ENCODE peak calls at places on chromosomes 6 and 20, in four cellular contexts. One of them, this sample, is unnamed.

GRCh38 chr6:7172605-7173185 is 64.9 kb downstream of the RREB1 start:
- DNase-seq in astrocyte of the cerebellum: peak; percentile 23
- DNase-seq in fibroblast of mammary gland: peak; percentile 82
- DNase-seq in stromal cell of bone marrow: peak; percentile 82
- DNase-seq in this sample: no peak

GRCh38 chr6:159052720-159053119 is 7.9 kb upstream of the TAGAP start:
- DNase-seq in astrocyte of the cerebellum: no peak
- DNase-seq in fibroblast of mammary gland: no peak
- DNase-seq in stromal cell of bone marrow: no peak
- DNase-seq in this sample: no peak

GRCh38 chr20:64057628-64058498 is 5.1 kb upstream of the TCEA2 start:
- DNase-seq in astrocyte of the cerebellum: no peak
- DNase-seq in fibroblast of mammary gland: peak; percentile 48
- DNase-seq in stromal cell of bone marrow: no peak
- DNase-seq in this sample: no peak

GRCh38 chr6:130320908-130321307 is 44.9 kb upstream of the TMEM200A start:
- DNase-seq in astrocyte of the cerebellum: no peak
- DNase-seq in fibroblast of mammary gland: peak; percentile 6
- DNase-seq in stromal cell of bone marrow: no peak
- DNase-seq in this sample: no peak

GRCh38 chr6:159252955-159253508 is 83.8 kb downstream of the FNDC1 start:
- DNase-seq in astrocyte of the cerebellum: peak; percentile 83
- DNase-seq in fibroblast of mammary gland: peak; percentile 60
- DNase-seq in stromal cell of bone marrow: peak; percentile 41
- DNase-seq in this sample: peak; percentile 13

GRCh38 chr20:1860446-1860845 is 34.8 kb upstream of the SIRPA start:
- DNase-seq in astrocyte of the cerebellum: no peak
- DNase-seq in fibroblast of mammary gland: peak; percentile 63
- DNase-seq in stromal cell of bone marrow: peak; percentile 19
- DNase-seq in this sample: no peak

GRCh38 chr6:163455553-163455952 is 41.0 kb downstream of the QKI start:
- DNase-seq in astrocyte of the cerebellum: no peak
- DNase-seq in fibroblast of mammary gland: peak; percentile 37
- DNase-seq in stromal cell of bone marrow: no peak
- DNase-seq in this sample: no peak

GRCh38 chr6:108247965-108248536 is 12.8 kb downstream of the SNX3 start:
- DNase-seq in astrocyte of the cerebellum: no peak
- DNase-seq in fibroblast of mammary gland: no peak
- DNase-seq in stromal cell of bone marrow: no peak
- DNase-seq in this sample: no peak

GRCh38 chr20:63354636-63355385 is 6.3 kb downstream of the CHRNA4 start:
- DNase-seq in astrocyte of the cerebellum: no peak
- DNase-seq in fibroblast of mammary gland: no peak
- DNase-seq in stromal cell of bone marrow: no peak
- DNase-seq in this sample: no peak

GRCh38 chr20:46031701-46032254 is 2.8 kb downstream of the SLC12A5 start:
- DNase-seq in astrocyte of the cerebellum: no peak
- DNase-seq in fibroblast of mammary gland: no peak
- DNase-seq in stromal cell of bone marrow: no peak
- DNase-seq in this sample: no peak

GRCh38 chr6:94071835-94072234 is 652.5 kb upstream of the EPHA7 start:
- DNase-seq in astrocyte of the cerebellum: no peak
- DNase-seq in fibroblast of mammary gland: peak; percentile 16
- DNase-seq in stromal cell of bone marrow: peak; percentile 10
- DNase-seq in this sample: no peak

GRCh38 chr6:34723203-34723602 is 26.6 kb upstream of the ILRUN start:
- DNase-seq in astrocyte of the cerebellum: no peak
- DNase-seq in fibroblast of mammary gland: peak; percentile 45
- DNase-seq in stromal cell of bone marrow: peak; percentile 8
- DNase-seq in this sample: no peak

GRCh38 chr6:17839526-17839925 is 132.8 kb upstream of the NUP153 start:
- DNase-seq in astrocyte of the cerebellum: no peak
- DNase-seq in fibroblast of mammary gland: no peak
- DNase-seq in stromal cell of bone marrow: no peak
- DNase-seq in this sample: no peak

GRCh38 chr20:25496165-25496967 is 88.9 kb downstream of the GINS1 start:
- DNase-seq in astrocyte of the cerebellum: no peak
- DNase-seq in fibroblast of mammary gland: no peak
- DNase-seq in stromal cell of bone marrow: no peak
- DNase-seq in this sample: no peak

GRCh38 chr6:132445201-132445951 is 44.1 kb upstream of the MOXD1 start:
- DNase-seq in astrocyte of the cerebellum: peak; percentile 50
- DNase-seq in fibroblast of mammary gland: peak; percentile 97
- DNase-seq in stromal cell of bone marrow: peak; percentile 80
- DNase-seq in this sample: no peak

GRCh38 chr20:23294671-23295070 is 55.9 kb upstream of the NXT1 start:
- DNase-seq in astrocyte of the cerebellum: no peak
- DNase-seq in fibroblast of mammary gland: no peak
- DNase-seq in stromal cell of bone marrow: no peak
- DNase-seq in this sample: no peak

GRCh38 chr6:64121166-64121565 is 485.6 kb downstream of the PHF3 start:
- DNase-seq in astrocyte of the cerebellum: no peak
- DNase-seq in fibroblast of mammary gland: no peak
- DNase-seq in stromal cell of bone marrow: no peak
- DNase-seq in this sample: no peak

GRCh38 chr6:91580635-91581034 is 993.8 kb upstream of the MAP3K7 start:
- DNase-seq in astrocyte of the cerebellum: no peak
- DNase-seq in fibroblast of mammary gland: no peak
- DNase-seq in stromal cell of bone marrow: no peak
- DNase-seq in this sample: no peak

GRCh38 chr6:108619431-108620197 is 58.9 kb downstream of the FOXO3 start:
- DNase-seq in astrocyte of the cerebellum: no peak
- DNase-seq in fibroblast of mammary gland: peak; percentile 61
- DNase-seq in stromal cell of bone marrow: no peak
- DNase-seq in this sample: no peak

GRCh38 chr6:136113736-136114173 is 136.4 kb downstream of the MTFR2 start:
- DNase-seq in astrocyte of the cerebellum: peak; percentile 46
- DNase-seq in fibroblast of mammary gland: peak; percentile 86
- DNase-seq in stromal cell of bone marrow: peak; percentile 88
- DNase-seq in this sample: no peak

GRCh38 chr20:46000571-46001145 is 8.1 kb upstream of the MMP9 start:
- DNase-seq in astrocyte of the cerebellum: no peak
- DNase-seq in fibroblast of mammary gland: no peak
- DNase-seq in stromal cell of bone marrow: no peak
- DNase-seq in this sample: no peak

GRCh38 chr20:44056010-44056698 is 130.8 kb downstream of the JPH2 start:
- DNase-seq in astrocyte of the cerebellum: no peak
- DNase-seq in fibroblast of mammary gland: no peak
- DNase-seq in stromal cell of bone marrow: no peak
- DNase-seq in this sample: no peak

GRCh38 chr6:152401978-152402377 is 235.2 kb downstream of the SYNE1 start:
- DNase-seq in astrocyte of the cerebellum: no peak
- DNase-seq in fibroblast of mammary gland: no peak
- DNase-seq in stromal cell of bone marrow: no peak
- DNase-seq in this sample: no peak

GRCh38 chr20:37968726-37969401 is 64.4 kb downstream of the TTI1 start:
- DNase-seq in astrocyte of the cerebellum: no peak
- DNase-seq in fibroblast of mammary gland: peak; percentile 11
- DNase-seq in stromal cell of bone marrow: no peak
- DNase-seq in this sample: no peak

GRCh38 chr6:96520039-96520850 is 1.4 kb upstream of the UFL1 start:
- DNase-seq in astrocyte of the cerebellum: peak; percentile 16
- DNase-seq in fibroblast of mammary gland: peak; percentile 15
- DNase-seq in stromal cell of bone marrow: no peak
- DNase-seq in this sample: no peak

GRCh38 chr20:35871311-35871771 is 83.0 kb downstream of the SCAND1 start:
- DNase-seq in astrocyte of the cerebellum: no peak
- DNase-seq in fibroblast of mammary gland: peak; percentile 56
- DNase-seq in stromal cell of bone marrow: no peak
- DNase-seq in this sample: no peak